ENCODE peak calls at places on chromosomes 4 and X, in four cellular contexts. E is cardiac fibroblast, C is suprapubic skin, L is heart left ventricle. G is an unnamed sample.

GRCh38 chr4:4792516-4792915 is 66.9 kb upstream of the MSX1 start:
- DNase-seq in E (no peak), C (no peak), L (no peak), G (no peak)

GRCh38 chr4:168864831-168865541 is 145.1 kb downstream of the CBR4 start:
- DNase-seq in E (peak; percentile 55), C (no peak), L (no peak), G (peak; percentile 48)

GRCh38 chrX:110448459-110448858 is 89.8 kb downstream of the RTL9 start:
- DNase-seq in E (no peak), C (no peak), L (no peak), G (no peak)

GRCh38 chr4:109967798-109968520 is 55.3 kb downstream of the EGF start:
- DNase-seq in E (peak; percentile 65), C (no peak), L (no peak), G (no peak)

GRCh38 chrX:30610050-30610449 is 32.5 kb upstream of the TASL start:
- DNase-seq in E (no peak), C (no peak), L (no peak), G (no peak)

GRCh38 chr4:69716654-69717053 is 43.8 kb downstream of the SULT1B1 start:
- DNase-seq in E (no peak), C (no peak), L (no peak), G (no peak)

GRCh38 chr4:16609170-16609758 is 289.2 kb downstream of the LDB2 start:
- DNase-seq in E (no peak), C (no peak), L (no peak), G (no peak)

GRCh38 chr4:148071009-148071408 is 339.1 kb downstream of the ARHGAP10 start:
- DNase-seq in E (no peak), C (no peak), L (no peak), G (no peak)

GRCh38 chr4:7371122-7371941 is 63.4 kb downstream of the PSAPL1 start:
- DNase-seq in E (peak; percentile 3), C (no peak), L (no peak), G (no peak)

GRCh38 chr4:59608466-59608865 is 1591.7 kb upstream of the ADGRL3 start:
- DNase-seq in E (peak; percentile 60), C (no peak), L (no peak), G (no peak)

GRCh38 chr4:87805971-87806370 is 6.6 kb downstream of the IBSP start:
- DNase-seq in E (peak; percentile 66), C (no peak), L (no peak), G (no peak)

GRCh38 chrX:130680164-130681035 is 222.6 kb downstream of the ENOX2 start:
- DNase-seq in E (no peak), C (no peak), L (no peak), G (no peak)

GRCh38 chr4:155675709-155676429 is 9.2 kb downstream of the GUCY1A1 start:
- DNase-seq in E (no peak), C (no peak), L (no peak), G (no peak)

GRCh38 chrX:21168401-21169160 is 205.6 kb upstream of the CNKSR2 start:
- DNase-seq in E (no peak), C (no peak), L (no peak), G (no peak)

GRCh38 chr4:80201326-80202151 is 4.2 kb downstream of the PRDM8 start:
- DNase-seq in E (peak; percentile 35), C (peak; percentile 74), L (peak; percentile 57), G (no peak)

GRCh38 chr4:161254375-161254774 is 909.4 kb downstream of the FSTL5 start:
- DNase-seq in E (no peak), C (no peak), L (no peak), G (no peak)

GRCh38 chrX:72182924-72183323 is 1.4 kb downstream of the PIN4 start:
- DNase-seq in E (no peak), C (no peak), L (no peak), G (no peak)

GRCh38 chr4:79747252-79747651 is 325.8 kb downstream of the ANTXR2 start:
- DNase-seq in E (no peak), C (no peak), L (no peak), G (no peak)

GRCh38 chr4:78776031-78776728 is at the start of gene BMP2K:
- DNase-seq in E (peak; percentile 67), C (peak; percentile 86), L (peak; percentile 86), G (no peak)

GRCh38 chr4:37528161-37528560 is 158.0 kb downstream of the RELL1 start:
- DNase-seq in E (no peak), C (no peak), L (no peak), G (no peak)

GRCh38 chr4:5465529-5465928 is 242.8 kb downstream of the EVC2 start:
- DNase-seq in E (no peak), C (no peak), L (no peak), G (no peak)

GRCh38 chrX:155028749-155029360 is 2.2 kb downstream of the FUNDC2 start:
- DNase-seq in E (peak; percentile 54), C (no peak), L (no peak), G (no peak)